ENCODE peak calls at places on chromosome 7, in ten cellular contexts. L is HTR-8/SVneo; N is NCI-H510A treated with DMSO at 0.1 percent for 48 hours; K is epithelial cell of esophagus; O is fibroblast of lung; P is mesothelial cell of epicardium; D is stimulated activated CD4-positive, alpha-beta T cell treated with anti-CD3 and anti-CD28 coated beads, Interleukin-2, amount 100 ng/mL, for 48 hours; S is Daoy; R is HEK293T; J is effector memory CD8-positive, alpha-beta T cell. Q is an unnamed sample.

GRCh38 chr7:140144821-140145220 is 32.0 kb downstream of the KDM7A start:
- DNase-seq in L (no peak), N (no peak), K (peak; percentile 16), O (no peak), P (no peak), D (no peak), S (no peak), R (no peak), J (no peak), Q (no peak)

GRCh38 chr7:142104550-142105527 is 6.7 kb upstream of the MGAM2 start:
- DNase-seq in L (no peak), N (no peak), K (peak; percentile 92), O (no peak), P (no peak), D (no peak), S (no peak), R (no peak), J (no peak), Q (no peak)

GRCh38 chr7:158274404-158274811 is 313.2 kb downstream of the PTPRN2 start:
- DNase-seq in L (no peak), N (no peak), K (no peak), O (no peak), P (no peak), D (no peak), S (no peak), R (no peak), J (no peak), Q (no peak)

GRCh38 chr7:20329389-20330175 is 1.1 kb upstream of the ITGB8 start:
- DNase-seq in L (peak; percentile 59), N (peak; percentile 87), K (peak; percentile 80), O (peak; percentile 83), P (peak; percentile 60), D (no peak), S (peak; percentile 91), R (peak; percentile 68), J (no peak), Q (peak; percentile 45)

GRCh38 chr7:27100601-27101187 is 1.8 kb downstream of the HOXA2 start:
- DNase-seq in L (no peak), N (no peak), K (no peak), O (peak; percentile 45), P (no peak), D (no peak), S (no peak), R (no peak), J (no peak), Q (no peak)

GRCh38 chr7:87702326-87702725 is 74.1 kb downstream of the RUNDC3B start:
- DNase-seq in L (no peak), N (no peak), K (peak; percentile 84), O (peak; percentile 65), P (no peak), D (no peak), S (peak; percentile 23), R (no peak), J (no peak), Q (no peak)

GRCh38 chr7:12770227-12770975 is 83.0 kb downstream of the ARL4A start:
- DNase-seq in L (no peak), N (peak; percentile 14), K (peak; percentile 13), O (peak; percentile 61), P (no peak), D (no peak), S (no peak), R (no peak), J (no peak), Q (no peak)

GRCh38 chr7:39313958-39314357 is 252.2 kb upstream of the YAE1 start:
- DNase-seq in L (no peak), N (no peak), K (no peak), O (no peak), P (no peak), D (no peak), S (no peak), R (no peak), J (no peak), Q (no peak)

GRCh38 chr7:126979722-126980121 is 273.0 kb downstream of the GRM8 start:
- DNase-seq in L (no peak), N (no peak), K (no peak), O (no peak), P (no peak), D (no peak), S (no peak), R (no peak), J (no peak), Q (no peak)

GRCh38 chr7:131196808-131197207 is 130.9 kb upstream of the MKLN1 start:
- DNase-seq in L (peak; percentile 9), N (no peak), K (peak; percentile 48), O (peak; percentile 47), P (no peak), D (no peak), S (no peak), R (no peak), J (no peak), Q (no peak)

GRCh38 chr7:102284891-102285540 is 1.7 kb upstream of the SH2B2 start:
- DNase-seq in L (no peak), N (no peak), K (no peak), O (no peak), P (no peak), D (no peak), S (no peak), R (no peak), J (no peak), Q (no peak)

GRCh38 chr7:151795168-151795754 is 81.7 kb downstream of the PRKAG2 start:
- DNase-seq in L (no peak), N (no peak), K (no peak), O (no peak), P (no peak), D (peak; percentile 75), S (peak; percentile 56), R (no peak), J (peak; percentile 30), Q (no peak)

GRCh38 chr7:71739520-71740195 is 607.7 kb downstream of the GALNT17 start:
- DNase-seq in L (no peak), N (no peak), K (no peak), O (no peak), P (no peak), D (no peak), S (no peak), R (no peak), J (no peak), Q (no peak)

GRCh38 chr7:106175507-106175906 is 63.4 kb upstream of the SYPL1 start:
- DNase-seq in L (no peak), N (no peak), K (no peak), O (no peak), P (no peak), D (no peak), S (no peak), R (no peak), J (no peak), Q (no peak)

GRCh38 chr7:1060315-1061080 is 16.2 kb downstream of the GPR146 start:
- DNase-seq in L (no peak), N (no peak), K (no peak), O (no peak), P (no peak), D (no peak), S (no peak), R (no peak), J (no peak), Q (peak; percentile 28)

GRCh38 chr7:157590526-157590925 is 253.7 kb downstream of the DNAJB6 start:
- DNase-seq in L (no peak), N (no peak), K (no peak), O (no peak), P (no peak), D (no peak), S (no peak), R (no peak), J (no peak), Q (no peak)

GRCh38 chr7:101094791-101095375 is 9.6 kb downstream of the TRIM56 start:
- DNase-seq in L (no peak), N (peak; percentile 2), K (peak; percentile 66), O (peak; percentile 53), P (no peak), D (peak; percentile 47), S (peak; percentile 82), R (peak; percentile 73), J (no peak), Q (peak; percentile 80)

GRCh38 chr7:29065458-29065857 is 80.9 kb downstream of the CPVL start:
- DNase-seq in L (no peak), N (no peak), K (no peak), O (no peak), P (no peak), D (no peak), S (no peak), R (no peak), J (no peak), Q (no peak)

GRCh38 chr7:105015631-105015965 is 1.6 kb downstream of the KMT2E start:
- DNase-seq in L (no peak), N (no peak), K (peak; percentile 39), O (peak; percentile 40), P (no peak), D (no peak), S (peak; percentile 49), R (no peak), J (peak; percentile 35), Q (peak; percentile 80)

GRCh38 chr7:151082151-151083070 is 882 bp downstream of the TMUB1 start:
- DNase-seq in L (no peak), N (no peak), K (peak; percentile 11), O (no peak), P (no peak), D (no peak), S (no peak), R (no peak), J (no peak), Q (no peak)

GRCh38 chr7:30845426-30846135 is 66.1 kb upstream of the AQP1 start:
- DNase-seq in L (no peak), N (peak; percentile 45), K (peak; percentile 33), O (peak; percentile 57), P (no peak), D (no peak), S (peak; percentile 34), R (no peak), J (no peak), Q (no peak)

GRCh38 chr7:100435401-100436304 is 644 bp downstream of the PPP1R35 start:
- DNase-seq in L (no peak), N (no peak), K (peak; percentile 61), O (peak; percentile 33), P (peak; percentile 64), D (peak; percentile 40), S (peak; percentile 70), R (no peak), J (peak; percentile 35), Q (peak; percentile 62)

GRCh38 chr7:13144622-13145021 is 457.2 kb downstream of the ARL4A start:
- DNase-seq in L (no peak), N (no peak), K (no peak), O (peak; percentile 47), P (no peak), D (no peak), S (no peak), R (no peak), J (no peak), Q (no peak)

Q was measured in erythroblast.